ENCODE peak calls at places on chromosomes 11 and 22, in four cellular contexts. One of them, this sample, is unnamed.

GRCh38 chr11:112871909-112872511 is 89.2 kb upstream of the NCAM1 start:
- DNase-seq in HepG2: no peak
- DNase-seq in K562: no peak
- DNase-seq in GM12878: no peak
- DNase-seq in this sample: no peak

GRCh38 chr11:126791446-126791845 is 209.1 kb downstream of the KIRREL3 start:
- DNase-seq in HepG2: no peak
- DNase-seq in K562: no peak
- DNase-seq in GM12878: no peak
- DNase-seq in this sample: no peak

GRCh38 chr22:17868771-17869170 is 94.5 kb upstream of the BID start:
- DNase-seq in HepG2: no peak
- DNase-seq in K562: no peak
- DNase-seq in GM12878: no peak
- DNase-seq in this sample: no peak

GRCh38 chr22:49825944-49826602 is 1.6 kb downstream of the BRD1 start:
- DNase-seq in HepG2: peak
- DNase-seq in K562: no peak
- DNase-seq in GM12878: no peak
- DNase-seq in this sample: peak

GRCh38 chr11:62708423-62709261 is 1.2 kb downstream of the GNG3 start:
- DNase-seq in HepG2: no peak
- DNase-seq in K562: no peak
- DNase-seq in GM12878: no peak
- DNase-seq in this sample: no peak

GRCh38 chr11:121416909-121417567 is 35.1 kb upstream of the SORL1 start:
- DNase-seq in HepG2: no peak
- DNase-seq in K562: no peak
- DNase-seq in GM12878: peak
- DNase-seq in this sample: no peak

GRCh38 chr11:27861706-27862430 is 161.6 kb upstream of the BDNF start:
- DNase-seq in HepG2: no peak
- DNase-seq in K562: no peak
- DNase-seq in GM12878: no peak
- DNase-seq in this sample: peak

GRCh38 chr11:76208829-76209670 is 2.7 kb upstream of the WNT11 start:
- DNase-seq in HepG2: peak
- DNase-seq in K562: no peak
- DNase-seq in GM12878: no peak
- DNase-seq in this sample: peak

GRCh38 chr11:77081381-77081851 is 14.6 kb downstream of the CAPN5 start:
- DNase-seq in HepG2: no peak
- DNase-seq in K562: no peak
- DNase-seq in GM12878: no peak
- DNase-seq in this sample: no peak

GRCh38 chr11:7577883-7578242 is 64.1 kb downstream of the PPFIBP2 start:
- DNase-seq in HepG2: no peak
- DNase-seq in K562: no peak
- DNase-seq in GM12878: no peak
- DNase-seq in this sample: no peak

GRCh38 chr11:44130751-44131150 is 35.3 kb downstream of the EXT2 start:
- DNase-seq in HepG2: no peak
- DNase-seq in K562: no peak
- DNase-seq in GM12878: no peak
- DNase-seq in this sample: no peak

GRCh38 chr11:97965849-97966646 is 1054.7 kb upstream of the CNTN5 start:
- DNase-seq in HepG2: no peak
- DNase-seq in K562: no peak
- DNase-seq in GM12878: no peak
- DNase-seq in this sample: no peak

GRCh38 chr11:12182650-12183511 is 72.5 kb downstream of the MICAL2 start:
- DNase-seq in HepG2: peak
- DNase-seq in K562: peak
- DNase-seq in GM12878: no peak
- DNase-seq in this sample: peak

GRCh38 chr11:35727140-35727539 is 64.6 kb downstream of the TRIM44 start:
- DNase-seq in HepG2: no peak
- DNase-seq in K562: no peak
- DNase-seq in GM12878: no peak
- DNase-seq in this sample: no peak

GRCh38 chr11:45259607-45260006 is 26.5 kb downstream of the SYT13 start:
- DNase-seq in HepG2: peak
- DNase-seq in K562: no peak
- DNase-seq in GM12878: no peak
- DNase-seq in this sample: peak

DNA sequence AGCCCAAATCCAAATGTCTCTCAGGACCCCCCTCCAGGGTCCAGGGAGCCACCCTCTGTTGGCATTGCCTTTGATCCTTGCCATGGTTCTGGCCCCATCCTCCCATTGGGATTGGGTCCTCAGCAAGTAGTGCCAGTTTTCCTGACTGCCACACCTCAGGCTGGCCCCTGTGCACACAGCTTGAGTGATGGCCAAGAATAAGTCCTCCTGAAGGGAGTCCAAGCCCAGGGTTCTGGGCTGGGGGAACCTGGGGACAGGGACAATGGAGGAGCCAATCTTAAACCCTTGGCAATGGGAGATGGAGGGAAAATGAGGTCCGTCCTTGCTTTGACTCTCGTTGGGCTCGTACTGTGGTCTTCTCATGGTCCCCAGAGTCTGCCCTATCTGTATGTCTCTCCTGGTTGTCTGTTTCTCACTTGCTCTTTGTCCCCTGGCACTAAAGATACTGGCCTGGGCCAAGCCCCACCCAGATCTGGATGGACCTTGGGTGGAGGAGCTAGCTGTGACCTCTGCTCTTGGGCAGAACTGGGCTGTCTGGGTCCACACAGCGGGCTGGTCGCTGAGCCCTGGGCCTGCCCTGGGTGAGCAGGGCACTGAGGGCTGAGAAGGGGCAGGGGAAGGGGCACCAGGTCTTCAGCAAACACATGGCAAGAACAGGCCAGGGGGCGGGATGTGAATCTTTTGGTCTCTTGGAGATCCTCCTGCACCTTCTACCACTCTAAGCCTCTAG is 2.9 kb downstream of the SOX10 start:
- DNase-seq in HepG2: peak
- DNase-seq in K562: no peak
- DNase-seq in GM12878: no peak
- DNase-seq in this sample: no peak
- TF ChIP-seq KDM1A in HepG2: no peak
- TF ChIP-seq KDM1A in K562: no peak
- TF ChIP-seq KDM1A in GM12878: no peak
- TF ChIP-seq KDM1A in this sample: no peak

GRCh38 chr22:22955866-22956535 is 68.4 kb downstream of the IGLL5 start:
- DNase-seq in HepG2: peak
- DNase-seq in K562: peak
- DNase-seq in GM12878: no peak
- DNase-seq in this sample: peak
- TF ChIP-seq CHD4 in HepG2: no peak
- TF ChIP-seq CHD4 in K562: no peak
- TF ChIP-seq CHD4 in GM12878: no peak
- TF ChIP-seq CHD4 in this sample: no peak

DNA sequence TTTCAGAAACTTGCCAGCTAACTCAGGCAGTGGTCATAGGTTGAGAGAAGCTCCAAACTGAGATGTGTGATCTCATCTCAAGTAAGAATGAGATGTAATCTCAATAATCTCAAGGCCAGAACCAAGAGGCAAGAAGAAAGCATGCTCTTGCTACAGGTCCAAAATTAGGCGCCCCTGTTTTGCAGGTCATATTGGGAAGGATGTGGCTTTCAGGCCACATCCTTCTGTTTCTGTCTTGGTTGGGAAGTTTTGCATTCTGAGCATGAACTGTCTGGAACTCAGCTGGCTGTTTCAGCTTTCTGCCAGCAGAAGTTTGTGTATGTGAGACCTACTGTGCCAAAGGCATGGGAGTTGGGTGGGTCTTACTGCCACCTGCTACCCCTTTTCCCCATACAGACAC is 67.5 kb upstream of the MS4A8 start:
- DNase-seq in HepG2: no peak
- DNase-seq in K562: no peak
- DNase-seq in GM12878: peak
- DNase-seq in this sample: no peak
- TF ChIP-seq KDM1A in HepG2: no peak
- TF ChIP-seq KDM1A in K562: no peak
- TF ChIP-seq KDM1A in GM12878: no peak
- TF ChIP-seq KDM1A in this sample: no peak

GRCh38 chr11:70265341-70265740 is 5.1 kb upstream of the PPFIA1 start:
- DNase-seq in HepG2: no peak
- DNase-seq in K562: no peak
- DNase-seq in GM12878: no peak
- DNase-seq in this sample: no peak
- TF ChIP-seq CHD4 in HepG2: no peak
- TF ChIP-seq CHD4 in K562: no peak
- TF ChIP-seq CHD4 in GM12878: no peak
- TF ChIP-seq CHD4 in this sample: no peak

GRCh38 chr11:86046111-86046510 is 22.8 kb downstream of the PICALM start:
- DNase-seq in HepG2: no peak
- DNase-seq in K562: no peak
- DNase-seq in GM12878: no peak
- DNase-seq in this sample: no peak
- TF ChIP-seq KDM1A in HepG2: no peak
- TF ChIP-seq KDM1A in K562: no peak
- TF ChIP-seq KDM1A in GM12878: no peak
- TF ChIP-seq KDM1A in this sample: no peak